ENCODE peak calls at places on chromosomes 12 and 14, in six cellular contexts. L, H, D, F, B and J are unnamed samples.

GRCh38 chr14:57865450-57866198 is at the start of gene SLC35F4:
- DNase-seq in F (no peak), D (peak; percentile 36), L (no peak), B (no peak), H (no peak), J (no peak)

GRCh38 chr12:26195250-26195640 is at the start of gene SSPN:
- DNase-seq in F (peak; percentile 83), D (peak; percentile 82), L (no peak), H (peak; percentile 63), B (no peak), J (no peak)

GRCh38 chr12:110498984-110499706 is 2.8 kb downstream of the VPS29 start:
- DNase-seq in D (no peak), B (peak; percentile 54), L (no peak), H (peak; percentile 64), F (no peak), J (no peak)

GRCh38 chr12:52183544-52183910 is 8.3 kb downstream of the KRT80 start:
- DNase-seq in D (no peak), L (no peak), F (no peak), B (no peak), H (no peak), J (no peak)

GRCh38 chr12:113325938-113326337 is 9.0 kb downstream of the SLC8B1 start:
- DNase-seq in L (no peak), F (no peak), B (no peak), D (peak; percentile 76), H (peak; percentile 93), J (no peak)

GRCh38 chr12:110247340-110248095 is 33.5 kb upstream of the ATP2A2 start:
- DNase-seq in L (no peak), B (no peak), F (no peak), H (no peak), D (peak; percentile 76), J (no peak)

GRCh38 chr14:89469210-89470198 is 52.5 kb upstream of the FOXN3 start:
- DNase-seq in D (no peak), L (no peak), F (no peak), H (peak; percentile 16), B (no peak), J (no peak)

GRCh38 chr12:54932691-54933090 is 51.9 kb downstream of the TESPA1 start:
- DNase-seq in L (no peak), F (no peak), H (no peak), B (peak; percentile 14), D (no peak), J (no peak)

GRCh38 chr12:82896979-82897378 is 210.3 kb downstream of the TMTC2 start:
- DNase-seq in F (no peak), H (no peak), D (no peak), B (no peak), L (no peak), J (no peak)

GRCh38 chr12:62817556-62818271 is 117.2 kb downstream of the PPM1H start:
- DNase-seq in H (peak; percentile 13), F (peak; percentile 70), L (no peak), D (no peak), B (no peak), J (no peak)

GRCh38 chr12:64392221-64392620 is 1.7 kb upstream of the C12orf56 start:
- DNase-seq in F (no peak), L (no peak), H (peak; percentile 58), B (peak; percentile 58), D (no peak), J (no peak)

GRCh38 chr14:82766128-82766527 is 1232.5 kb upstream of the SEL1L start:
- DNase-seq in B (no peak), F (no peak), L (no peak), H (no peak), D (no peak), J (no peak)

GRCh38 chr12:127620956-127621355 is 646.0 kb upstream of the TMEM132C start:
- DNase-seq in H (no peak), B (no peak), F (no peak), L (no peak), D (no peak), J (no peak)

GRCh38 chr12:77746108-77746507 is 84.6 kb upstream of the NAV3 start:
- DNase-seq in H (peak; percentile 36), D (no peak), L (no peak), F (no peak), B (peak; percentile 6), J (peak; percentile 3)

GRCh38 chr14:70358631-70359030 is 852 bp downstream of the COX16 start:
- DNase-seq in D (no peak), F (no peak), B (no peak), H (peak; percentile 31), L (no peak), J (no peak)

GRCh38 chr14:73743431-73743931 is 29.3 kb upstream of the PNMA1 start:
- DNase-seq in L (no peak), D (peak; percentile 73), H (peak; percentile 44), B (no peak), F (no peak), J (no peak)

GRCh38 chr14:26846388-26846787 is 248.6 kb upstream of the NOVA1 start:
- DNase-seq in F (no peak), D (no peak), L (no peak), B (no peak), H (no peak), J (no peak)